ENCODE peak calls at places on chromosomes 6 and 20, in eight cellular contexts. F is adrenal gland, X is HTR-8/SVneo, E is SW480, U is Right ventricle myocardium superior, R is COR-L47, L is smooth muscle cell of the brain vasculature, G is hepatocyte. M is an unnamed sample.

GRCh38 chr6:35139924-35140524 is 1.1 kb downstream of the TCP11 start:
- DNase-seq in F (peak), X (peak), E (peak), U (no peak), R (peak), L (peak), G (peak), M (peak)

GRCh38 chr6:117605169-117605826 is 3.0 kb upstream of the GOPC start:
- DNase-seq in F (peak), X (peak), E (peak), U (no peak), R (peak), L (peak), G (peak), M (peak)

GRCh38 chr6:30097902-30098606 is 14.8 kb downstream of the TRIM31 start:
- DNase-seq in F (no peak), X (no peak), E (no peak), U (no peak), R (no peak), L (no peak), G (peak), M (peak)

GRCh38 chr6:16582437-16583150 is 178.7 kb downstream of the ATXN1 start:
- DNase-seq in F (no peak), X (no peak), E (no peak), U (no peak), R (no peak), L (no peak), G (no peak), M (peak)

GRCh38 chr20:52805128-52805527 is 167.0 kb upstream of the TSHZ2 start:
- DNase-seq in F (no peak), X (no peak), E (no peak), U (no peak), R (no peak), L (no peak), G (no peak), M (no peak)

GRCh38 chr6:6557504-6557839 is 31.0 kb upstream of the LY86 start:
- DNase-seq in F (no peak), X (no peak), E (no peak), U (no peak), R (no peak), L (no peak), G (no peak), M (no peak)

GRCh38 chr6:122145741-122146240 is 253.7 kb upstream of the HSF2 start:
- DNase-seq in F (no peak), X (no peak), E (no peak), U (no peak), R (no peak), L (no peak), G (no peak), M (no peak)

GRCh38 chr20:44051661-44052000 is 135.4 kb downstream of the JPH2 start:
- DNase-seq in F (no peak), X (no peak), E (no peak), U (no peak), R (no peak), L (no peak), G (no peak), M (no peak)

GRCh38 chr6:112237644-112238043 is 16.7 kb downstream of the LAMA4 start:
- DNase-seq in F (peak), X (no peak), E (no peak), U (peak), R (no peak), L (peak), G (no peak), M (no peak)

GRCh38 chr20:2327620-2328555 is 32.1 kb downstream of the TGM3 start:
- DNase-seq in F (no peak), X (no peak), E (no peak), U (no peak), R (peak), L (no peak), G (no peak), M (no peak)

GRCh38 chr20:2817891-2818595 is 1.9 kb downstream of the TMEM239 start:
- DNase-seq in F (no peak), X (no peak), E (no peak), U (peak), R (no peak), L (no peak), G (no peak), M (no peak)

GRCh38 chr6:32815996-32816395 is 806 bp downstream of the HLA-DOB start:
- DNase-seq in F (no peak), X (no peak), E (no peak), U (no peak), R (no peak), L (no peak), G (no peak), M (no peak)

GRCh38 chr6:26312096-26312463 is 52.9 kb upstream of the BTN3A2 start:
- DNase-seq in F (no peak), X (no peak), E (peak), U (no peak), R (no peak), L (no peak), G (no peak), M (no peak)

GRCh38 chr20:59962155-59962554 is 3.9 kb downstream of the CDH26 start:
- DNase-seq in F (no peak), X (no peak), E (no peak), U (no peak), R (no peak), L (no peak), G (no peak), M (no peak)

GRCh38 chr20:48198951-48199431 is 413.7 kb upstream of the SULF2 start:
- DNase-seq in F (no peak), X (no peak), E (no peak), U (no peak), R (no peak), L (no peak), G (no peak), M (no peak)